ENCODE peak calls at places on chromosome 17, in seven cellular contexts. W, L, D, T, E, H and Z are unnamed samples.

GRCh38 chr17:39679521-39680192 is 8.2 kb downstream of the PGAP3 start:
- DNase-seq in W (no peak), L (peak; percentile 52), D (no peak), T (no peak), E (no peak), H (peak; percentile 65), Z (no peak)

GRCh38 chr17:28763804-28764266 is 20.0 kb downstream of the TRAF4 start:
- DNase-seq in W (peak; percentile 85), L (peak; percentile 64), D (peak; percentile 72), T (peak; percentile 84), E (no peak), H (peak; percentile 77), Z (no peak)

GRCh38 chr17:34703533-34703932 is 124.2 kb downstream of the TMEM132E start:
- DNase-seq in W (no peak), L (peak; percentile 25), D (no peak), T (no peak), E (no peak), H (peak; percentile 71), Z (no peak)

GRCh38 chr17:78974635-78975591 is 4.8 kb downstream of the LGALS3BP start:
- DNase-seq in W (peak; percentile 84), L (peak; percentile 55), D (peak; percentile 71), T (peak; percentile 83), E (no peak), H (peak; percentile 57), Z (no peak)

GRCh38 chr17:72619976-72620650 is 472.4 kb downstream of the SLC39A11 start:
- DNase-seq in W (no peak), L (no peak), D (no peak), T (no peak), E (no peak), H (no peak), Z (no peak)

GRCh38 chr17:52148969-52149351 is 9.6 kb downstream of the CA10 start:
- DNase-seq in W (no peak), L (no peak), D (no peak), T (peak; percentile 52), E (no peak), H (no peak), Z (no peak)

GRCh38 chr17:10067446-10068143 is 130.8 kb downstream of the GAS7 start:
- DNase-seq in W (no peak), L (no peak), D (no peak), T (no peak), E (no peak), H (no peak), Z (no peak)

GRCh38 chr17:72266099-72266852 is 145.5 kb downstream of the SOX9 start:
- DNase-seq in W (no peak), L (no peak), D (peak; percentile 33), T (no peak), E (no peak), H (no peak), Z (no peak)

GRCh38 chr17:2365132-2365531 is 27.8 kb downstream of the SGSM2 start:
- DNase-seq in W (no peak), L (no peak), D (no peak), T (no peak), E (no peak), H (no peak), Z (no peak)

GRCh38 chr17:69478916-69479315 is 64.4 kb downstream of the MAP2K6 start:
- DNase-seq in W (no peak), L (no peak), D (no peak), T (no peak), E (no peak), H (no peak), Z (no peak)

GRCh38 chr17:12667299-12667958 is 1.7 kb downstream of the MYOCD start:
- DNase-seq in W (peak; percentile 65), L (peak; percentile 56), D (no peak), T (no peak), E (peak; percentile 19), H (peak; percentile 50), Z (no peak)

GRCh38 chr17:62109378-62109902 is 44.4 kb upstream of the MED13 start:
- DNase-seq in W (no peak), L (no peak), D (no peak), T (peak; percentile 79), E (peak; percentile 80), H (peak; percentile 79), Z (no peak)

GRCh38 chr17:77425791-77426641 is 285.2 kb downstream of the SEC14L1 start:
- DNase-seq in W (peak; percentile 95), L (no peak), D (peak; percentile 80), T (no peak), E (no peak), H (peak; percentile 35), Z (no peak)

GRCh38 chr17:29179232-29180036 is 764 bp downstream of the MYO18A start:
- DNase-seq in W (peak; percentile 43), L (peak; percentile 45), D (peak; percentile 45), T (peak; percentile 89), E (peak; percentile 70), H (no peak), Z (no peak)

GRCh38 chr17:37759014-37759637 is 14.3 kb upstream of the HNF1B start:
- DNase-seq in W (no peak), L (no peak), D (no peak), T (no peak), E (no peak), H (no peak), Z (no peak)

GRCh38 chr17:55281592-55282378 is 17.0 kb downstream of the HLF start:
- DNase-seq in W (no peak), L (no peak), D (no peak), T (no peak), E (no peak), H (no peak), Z (no peak)

GRCh38 chr17:77420804-77421634 is 280.2 kb downstream of the SEC14L1 start:
- DNase-seq in W (peak; percentile 91), L (no peak), D (peak; percentile 72), T (no peak), E (no peak), H (peak; percentile 81), Z (no peak)

GRCh38 chr17:67672592-67672991 is 45.1 kb upstream of the NOL11 start:
- DNase-seq in W (no peak), L (no peak), D (peak; percentile 50), T (peak; percentile 21), E (no peak), H (no peak), Z (no peak)

GRCh38 chr17:82443465-82444283 is 6.9 kb downstream of the CYBC1 start:
- DNase-seq in W (no peak), L (no peak), D (peak; percentile 48), T (peak; percentile 92), E (no peak), H (no peak), Z (no peak)
- TF ChIP-seq POLR2A in W (no peak), L (no peak), D (no peak), T (no peak), E (no peak), H (no peak), Z (no peak)

DNA sequence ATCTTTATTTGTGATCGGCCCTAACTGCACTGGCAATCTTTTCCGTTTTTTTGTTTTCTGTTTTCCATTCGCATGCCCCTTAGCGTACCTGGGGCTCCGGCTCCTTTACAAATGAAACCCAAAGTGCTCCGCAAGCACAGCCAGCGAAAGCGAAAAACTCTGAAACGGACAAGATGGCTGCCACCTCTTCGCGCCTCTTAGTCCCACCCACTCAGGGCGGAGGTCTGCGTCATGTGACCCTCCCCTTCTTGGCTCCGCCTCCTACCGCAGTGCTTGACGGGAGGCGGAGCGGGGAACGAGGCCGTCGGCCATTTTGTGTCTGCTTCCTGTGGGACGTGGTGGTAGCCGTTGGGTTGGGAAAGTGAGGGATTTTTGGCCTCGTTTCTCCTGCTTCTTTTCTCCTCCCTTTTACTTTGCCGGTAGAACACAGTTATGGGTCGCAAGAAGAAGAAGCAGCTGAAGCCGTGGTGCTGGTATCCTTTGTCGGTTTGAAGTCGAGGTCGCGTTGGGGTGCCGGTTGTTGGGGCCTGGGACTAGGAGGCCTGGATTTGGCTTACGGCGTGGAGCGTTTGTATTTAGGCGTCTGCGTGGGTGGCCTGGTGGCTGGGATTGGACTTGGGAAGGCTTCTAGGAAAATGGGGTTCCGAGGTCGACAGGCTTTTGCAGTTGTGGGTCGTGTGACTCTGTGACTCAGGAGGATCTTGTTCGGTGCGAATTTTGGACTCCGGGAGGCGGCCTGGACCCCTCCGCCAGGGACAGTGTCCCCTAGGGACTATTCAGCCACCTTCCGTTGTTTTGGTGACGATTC is at the start of gene ZNF207:
- DNase-seq in W (peak; percentile 95), L (peak; percentile 96), D (peak; percentile 96), T (peak; percentile 97), E (peak; percentile 88), H (peak; percentile 98), Z (peak; percentile 74)
- TF ChIP-seq POLR2A in W (peak; percentile 86), L (peak; percentile 66), D (peak; percentile 93), T (peak; percentile 91), E (peak; percentile 97), H (peak; percentile 91), Z (no peak)

GRCh38 chr17:17751996-17752821 is 71.0 kb downstream of the RAI1 start:
- DNase-seq in W (peak; percentile 95), L (peak; percentile 95), D (peak; percentile 97), T (peak; percentile 97), E (peak; percentile 87), H (peak; percentile 97), Z (peak; percentile 88)
- TF ChIP-seq POLR2A in W (no peak), L (peak; percentile 51), D (peak; percentile 52), T (peak; percentile 56), E (no peak), H (peak; percentile 56), Z (peak; percentile 51)

DNA sequence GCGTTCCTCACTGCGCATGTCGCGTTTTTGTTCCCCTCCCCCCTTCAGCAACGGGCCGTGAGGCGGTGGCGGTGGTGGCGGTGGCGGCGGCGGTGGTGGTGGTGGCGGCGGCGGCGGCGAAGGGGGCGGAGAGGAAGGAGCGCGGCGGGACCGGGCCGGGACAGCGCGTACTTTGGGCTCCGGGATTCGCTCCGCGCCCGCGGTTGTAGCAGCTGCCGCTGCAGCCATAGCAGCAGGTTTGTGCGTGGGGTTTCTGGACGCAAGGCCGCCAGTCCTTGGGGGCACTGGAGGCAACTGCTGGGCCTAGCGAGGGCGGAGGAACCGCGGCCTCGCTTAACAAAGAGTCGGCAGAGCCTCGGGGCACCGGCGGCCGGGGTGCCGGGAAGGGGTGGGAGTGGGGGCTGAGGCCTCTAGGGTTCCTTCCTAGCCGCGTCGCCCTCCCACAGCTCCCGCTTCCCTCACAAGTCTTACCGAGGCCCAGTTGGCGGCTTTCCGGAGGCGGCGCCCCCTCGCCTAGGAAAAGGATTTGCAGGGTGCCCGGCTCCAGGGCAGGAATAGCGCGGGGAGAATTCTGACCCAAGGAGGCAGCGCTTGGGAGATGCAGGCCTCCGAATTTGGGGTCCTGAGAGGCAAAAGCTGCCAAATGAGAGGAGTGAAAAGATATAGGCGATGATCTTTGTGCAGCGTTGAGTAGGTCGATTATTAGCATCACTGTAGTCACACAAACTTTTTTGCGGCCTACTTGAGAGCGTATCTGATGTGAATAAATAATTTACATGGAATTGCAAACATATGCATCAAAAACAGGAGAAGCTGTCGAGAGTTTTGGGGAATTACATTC is at the start of gene DDX42:
- DNase-seq in W (peak; percentile 39), L (peak; percentile 93), D (peak; percentile 83), T (peak; percentile 90), E (no peak), H (no peak), Z (peak; percentile 41)
- TF ChIP-seq POLR2A in W (no peak), L (no peak), D (no peak), T (peak; percentile 44), E (no peak), H (no peak), Z (no peak)

GRCh38 chr17:18087610-18088491 is at the start of gene DRG2:
- DNase-seq in W (peak; percentile 87), L (peak; percentile 93), D (peak; percentile 85), T (peak; percentile 95), E (peak; percentile 75), H (peak; percentile 96), Z (peak; percentile 63)
- TF ChIP-seq POLR2A in W (no peak), L (peak; percentile 56), D (peak; percentile 25), T (peak; percentile 87), E (peak; percentile 48), H (peak; percentile 76), Z (no peak)

GRCh38 chr17:76252040-76252954 is 12.0 kb upstream of the RNF157 start:
- DNase-seq in W (no peak), L (no peak), D (peak; percentile 82), T (peak; percentile 51), E (no peak), H (peak; percentile 86), Z (no peak)
- TF ChIP-seq POLR2A in W (no peak), L (no peak), D (no peak), T (no peak), E (no peak), H (peak; percentile 25), Z (no peak)